ENCODE peak calls at places on chromosomes 5 and 9, in six cellular contexts. E is adrenal gland; Z is mesenchymal stem cell; T is upper lobe of right lung; I is CD4-positive, CD25-positive, alpha-beta regulatory T cell; F is CD8-positive, alpha-beta memory T cell. Q is an unnamed sample. For H3K4me1, the result is how much of the 10 kb centered on the place peaks cover.

GRCh38 chr9:36716496-36716895 is 143.8 kb downstream of the MELK start:
- DNase-seq in T (no peak), E (no peak), I (no peak), F (no peak), Z (peak), Q (no peak)

GRCh38 chr5:132853323-132853722 is 12.9 kb downstream of the GDF9 start:
- DNase-seq in F (no peak), I (no peak), T (no peak), E (no peak), Z (no peak), Q (no peak)

GRCh38 chr9:91346644-91347043 is 15.1 kb downstream of the AUH start:
- DNase-seq in I (peak), E (no peak), T (no peak), Z (peak), F (no peak), Q (no peak)

GRCh38 chr5:26889810-26890209 is 148.6 kb downstream of the CDH9 start:
- DNase-seq in F (no peak), I (no peak), E (no peak), T (no peak), Z (no peak), Q (no peak)

GRCh38 chr5:96146675-96147074 is 185.0 kb upstream of the ELL2 start:
- DNase-seq in T (no peak), I (peak), F (no peak), Z (peak), E (no peak), Q (no peak)

GRCh38 chr5:82313016-82313415 is 34.9 kb upstream of the RPS23 start:
- DNase-seq in E (no peak), F (no peak), I (no peak), T (no peak), Z (no peak), Q (no peak)

GRCh38 chr5:138789771-138790242 is 36.6 kb downstream of the CTNNA1 start:
- DNase-seq in I (peak), Z (peak), E (no peak), T (no peak), F (no peak), Q (no peak)

GRCh38 chr5:180631549-180632392 is 17.6 kb downstream of the FLT4 start:
- DNase-seq in F (no peak), T (peak), Z (no peak), I (no peak), E (no peak), Q (no peak)

DNA sequence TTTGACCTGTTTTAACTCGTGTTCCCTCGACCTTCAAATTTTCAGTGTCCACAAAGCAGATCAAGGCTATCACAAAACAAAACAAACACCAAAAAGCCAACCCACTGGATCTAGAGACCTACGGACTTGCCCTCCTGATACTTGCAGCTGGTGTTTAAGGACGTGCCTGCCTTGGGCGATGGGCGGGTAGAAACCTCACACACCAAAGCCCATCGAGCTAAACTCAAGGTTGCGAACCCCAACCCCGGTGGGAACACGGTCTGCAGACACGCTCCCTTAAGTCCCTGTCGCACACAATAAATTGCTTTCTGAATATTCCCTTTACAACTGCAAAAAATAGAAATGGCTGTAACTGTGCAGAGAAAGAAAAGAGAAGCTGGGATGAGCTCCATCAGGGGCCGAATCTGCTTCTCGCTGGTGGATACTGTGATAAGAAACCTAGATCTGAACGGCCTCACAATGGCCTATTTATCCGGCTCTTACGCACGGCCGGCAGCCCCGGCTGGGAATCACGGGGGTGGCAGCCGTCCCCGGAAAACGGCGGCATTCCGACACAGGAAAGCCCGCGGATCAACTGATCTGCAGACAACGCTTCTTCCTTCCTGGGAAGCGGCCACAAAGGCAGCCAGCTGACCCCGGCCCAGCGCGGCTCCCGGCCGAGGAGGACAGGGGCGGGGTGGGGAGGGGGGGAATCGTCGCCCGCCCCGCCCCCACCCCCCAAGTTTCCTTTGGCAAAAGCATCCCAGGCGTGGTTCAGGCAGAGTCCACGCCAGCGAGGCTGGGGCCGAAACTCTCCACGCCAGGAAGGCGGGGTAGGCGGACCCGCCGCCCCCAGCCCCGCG is 247.4 kb upstream of the ANKRD55 start:
- DNase-seq in I (no peak), Z (peak), T (peak), F (no peak), E (peak), Q (peak)
- H3K4me3 ChIP-seq in I (peak), Z (peak), T (peak), F (peak), E (peak), Q (peak)

GRCh38 chr5:159101689-159102088 is 2.0 kb upstream of the EBF1 start:
- DNase-seq in I (no peak), T (no peak), Z (no peak), E (no peak), F (no peak), Q (no peak)

GRCh38 chr5:159098285-159099048 is 1.2 kb downstream of the EBF1 start:
- DNase-seq in T (no peak), F (no peak), Z (no peak), I (no peak), E (no peak), Q (no peak)

GRCh38 chr5:159100928-159101646 is 1.4 kb upstream of the EBF1 start:
- DNase-seq in F (no peak), T (no peak), I (no peak), E (no peak), Z (no peak), Q (no peak)

GRCh38 chr5:159099049-159099760 is 511 bp downstream of the EBF1 start:
- DNase-seq in F (peak), T (peak), Z (peak), I (peak), E (no peak), Q (peak)

GRCh38 chr5:159100022-159100927 is 559 bp upstream of the EBF1 start:
- DNase-seq in Z (peak), E (peak), T (peak), F (peak), I (peak), Q (peak)
- H3K4me1 ChIP-seq in Z (under half), E (under half), T (under half), F (under half), I (under half), Q (under half)

GRCh38 chr5:163434410-163434866 is 3.0 kb upstream of the CCNG1 start:
- DNase-seq in T (no peak), E (peak), I (no peak), F (no peak), Z (peak), Q (no peak)

GRCh38 chr5:163436515-163436914 is 880 bp upstream of the CCNG1 start:
- DNase-seq in I (no peak), E (no peak), Z (no peak), T (no peak), F (no peak), Q (no peak)

GRCh38 chr5:163433271-163433670 is 4.1 kb upstream of the CCNG1 start:
- DNase-seq in F (no peak), I (no peak), E (no peak), T (no peak), Z (no peak), Q (no peak)

GRCh38 chr5:163437309-163438182 is at the start of gene CCNG1:
- DNase-seq in E (peak), T (peak), Z (peak), I (peak), F (peak), Q (peak)

GRCh38 chr5:163437011-163437308 is 435 bp upstream of the CCNG1 start:
- DNase-seq in I (peak), E (no peak), F (no peak), Z (no peak), T (no peak), Q (no peak)
- H3K4me3 ChIP-seq in I (peak), E (no peak), F (peak), Z (peak), T (peak), Q (peak)

DNA sequence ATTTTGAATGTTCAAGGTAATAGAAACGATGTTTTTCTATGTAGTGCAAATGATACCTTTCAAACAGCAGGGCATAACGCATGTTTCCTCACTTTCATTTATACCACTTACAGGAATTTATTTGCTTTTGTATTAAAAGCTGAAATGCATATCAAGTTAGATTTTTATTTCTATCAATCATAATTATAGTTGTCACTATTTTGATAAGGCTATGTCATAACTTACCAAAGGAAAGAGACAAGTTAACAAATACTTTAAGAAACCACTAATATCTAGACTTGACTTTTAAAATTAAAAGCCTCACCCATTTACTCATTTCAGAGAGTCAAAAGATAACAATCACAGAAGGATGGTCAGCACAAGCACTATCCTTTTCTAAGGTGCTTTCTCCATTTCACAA is 12.7 kb downstream of the ERP44 start:
- DNase-seq in E (no peak), T (no peak), F (no peak), I (no peak), Z (no peak), Q (no peak)
- H3K4me1 ChIP-seq in E (under half), T (under half), F (under half), I (under half), Z (under half), Q (under half)

GRCh38 chr5:178839319-178839704 is 20.4 kb upstream of the ZNF354B start:
- DNase-seq in Z (no peak), I (peak), E (peak), F (peak), T (peak), Q (peak)
- H3K4me3 ChIP-seq in Z (no peak), I (no peak), E (no peak), F (no peak), T (no peak), Q (no peak)

Q was measured in thyroid gland.